ENCODE peak calls at places on chromosomes 7 and 10, in four cellular contexts. N is brain pericyte, S is NCI-H1092 treated with DMSO at 0.1 percent for 48 hours, U is Caki2. Z is an unnamed sample.

GRCh38 chr10:15072358-15072757 is 16.2 kb downstream of the ACBD7 start:
- DNase-seq in U (peak), N (no peak), S (no peak), Z (no peak)

GRCh38 chr10:33066558-33067236 is 108.7 kb upstream of the ITGB1 start:
- DNase-seq in S (no peak), U (peak), N (no peak), Z (no peak)

GRCh38 chr10:86798636-86799035 is 42.2 kb downstream of the BMPR1A start:
- DNase-seq in N (no peak), U (no peak), S (no peak), Z (no peak)

GRCh38 chr7:142584765-142585164 is 164.5 kb upstream of the PRSS1 start:
- DNase-seq in N (no peak), U (no peak), S (no peak), Z (no peak)

GRCh38 chr10:31896972-31897384 is 31.7 kb downstream of the ARHGAP12 start:
- DNase-seq in S (no peak), U (no peak), N (no peak), Z (no peak)

GRCh38 chr7:120857558-120858298 is at the start of gene TSPAN12:
- DNase-seq in U (peak), N (no peak), S (peak), Z (peak)

GRCh38 chr7:2018786-2019692 is 213.7 kb downstream of the MAD1L1 start:
- DNase-seq in N (no peak), S (no peak), U (peak), Z (no peak)

GRCh38 chr7:125675169-125675568 is 745.5 kb upstream of the POT1 start:
- DNase-seq in U (no peak), S (no peak), N (no peak), Z (no peak)

GRCh38 chr7:132991615-132992587 is 90.0 kb downstream of the CHCHD3 start:
- DNase-seq in U (no peak), S (no peak), N (no peak), Z (no peak)

GRCh38 chr7:42939457-42940240 is 7.5 kb downstream of the MRPL32 start:
- DNase-seq in U (no peak), S (no peak), N (no peak), Z (no peak)